ENCODE peak calls at places on chromosomes 3 and 15, in four cellular contexts. One of them, this sample, is unnamed.

GRCh38 chr15:78507831-78508160 is 419 bp downstream of the HYKK start:
- DNase-seq in GM19239: no peak
- DNase-seq in C1 segment of cervical spinal cord: no peak
- DNase-seq in activated CD4-positive, CD25-positive, alpha-beta regulatory T cell: no peak
- DNase-seq in this sample: no peak

GRCh38 chr15:68599560-68600071 is 20.8 kb downstream of the CORO2B start:
- DNase-seq in GM19239: no peak
- DNase-seq in C1 segment of cervical spinal cord: no peak
- DNase-seq in activated CD4-positive, CD25-positive, alpha-beta regulatory T cell: no peak
- DNase-seq in this sample: no peak

GRCh38 chr3:179292440-179292839 is 30.4 kb upstream of the ZNF639 start:
- DNase-seq in GM19239: no peak
- DNase-seq in C1 segment of cervical spinal cord: no peak
- DNase-seq in activated CD4-positive, CD25-positive, alpha-beta regulatory T cell: no peak
- DNase-seq in this sample: no peak

GRCh38 chr15:71149645-71150557 is 34.6 kb downstream of the THSD4 start:
- DNase-seq in GM19239: no peak
- DNase-seq in C1 segment of cervical spinal cord: no peak
- DNase-seq in activated CD4-positive, CD25-positive, alpha-beta regulatory T cell: no peak
- DNase-seq in this sample: no peak

GRCh38 chr3:9794400-9794799 is 1.5 kb downstream of the ARPC4 start:
- DNase-seq in GM19239: no peak
- DNase-seq in C1 segment of cervical spinal cord: no peak
- DNase-seq in activated CD4-positive, CD25-positive, alpha-beta regulatory T cell: no peak
- DNase-seq in this sample: no peak

GRCh38 chr3:33777996-33778395 is 20.4 kb upstream of the PDCD6IP start:
- DNase-seq in GM19239: no peak
- DNase-seq in C1 segment of cervical spinal cord: no peak
- DNase-seq in activated CD4-positive, CD25-positive, alpha-beta regulatory T cell: no peak
- DNase-seq in this sample: no peak

GRCh38 chr15:66780172-66780972 is 78.3 kb downstream of the SMAD6 start:
- DNase-seq in GM19239: no peak
- DNase-seq in C1 segment of cervical spinal cord: no peak
- DNase-seq in activated CD4-positive, CD25-positive, alpha-beta regulatory T cell: no peak
- DNase-seq in this sample: no peak

GRCh38 chr3:101632586-101632985 is 44.3 kb downstream of the ZBTB11 start:
- DNase-seq in GM19239: no peak
- DNase-seq in C1 segment of cervical spinal cord: no peak
- DNase-seq in activated CD4-positive, CD25-positive, alpha-beta regulatory T cell: no peak
- DNase-seq in this sample: no peak

GRCh38 chr15:75921732-75922703 is 18.3 kb downstream of the FBXO22 start:
- DNase-seq in GM19239: no peak
- DNase-seq in C1 segment of cervical spinal cord: no peak
- DNase-seq in activated CD4-positive, CD25-positive, alpha-beta regulatory T cell: no peak
- DNase-seq in this sample: no peak

GRCh38 chr3:171306631-171307030 is 153.6 kb downstream of the TNIK start:
- DNase-seq in GM19239: no peak
- DNase-seq in C1 segment of cervical spinal cord: no peak
- DNase-seq in activated CD4-positive, CD25-positive, alpha-beta regulatory T cell: no peak
- DNase-seq in this sample: peak; percentile 88

GRCh38 chr3:101020616-101021015 is 27.4 kb upstream of the ABI3BP start:
- DNase-seq in GM19239: no peak
- DNase-seq in C1 segment of cervical spinal cord: no peak
- DNase-seq in activated CD4-positive, CD25-positive, alpha-beta regulatory T cell: no peak
- DNase-seq in this sample: no peak

GRCh38 chr3:38548154-38548931 is 52.2 kb downstream of the EXOG start:
- DNase-seq in GM19239: no peak
- DNase-seq in C1 segment of cervical spinal cord: no peak
- DNase-seq in activated CD4-positive, CD25-positive, alpha-beta regulatory T cell: no peak
- DNase-seq in this sample: no peak

GRCh38 chr15:82093774-82094211 is 48.0 kb upstream of the MEX3B start:
- DNase-seq in GM19239: no peak
- DNase-seq in C1 segment of cervical spinal cord: no peak
- DNase-seq in activated CD4-positive, CD25-positive, alpha-beta regulatory T cell: no peak
- DNase-seq in this sample: no peak

GRCh38 chr3:191254098-191254873 is 55.2 kb downstream of the OSTN start:
- DNase-seq in GM19239: no peak
- DNase-seq in C1 segment of cervical spinal cord: no peak
- DNase-seq in activated CD4-positive, CD25-positive, alpha-beta regulatory T cell: no peak
- DNase-seq in this sample: no peak

GRCh38 chr15:90035835-90036220 is 34.7 kb downstream of the ZNF710 start:
- DNase-seq in GM19239: no peak
- DNase-seq in C1 segment of cervical spinal cord: no peak
- DNase-seq in activated CD4-positive, CD25-positive, alpha-beta regulatory T cell: no peak
- DNase-seq in this sample: no peak

GRCh38 chr15:45163508-45163856 is 24.3 kb downstream of the SHF start:
- DNase-seq in GM19239: no peak
- DNase-seq in C1 segment of cervical spinal cord: no peak
- DNase-seq in activated CD4-positive, CD25-positive, alpha-beta regulatory T cell: no peak
- DNase-seq in this sample: no peak

GRCh38 chr3:105614288-105615030 is 247.8 kb downstream of the ALCAM start:
- DNase-seq in GM19239: no peak
- DNase-seq in C1 segment of cervical spinal cord: no peak
- DNase-seq in activated CD4-positive, CD25-positive, alpha-beta regulatory T cell: no peak
- DNase-seq in this sample: no peak

GRCh38 chr3:196793224-196793623 is 53.6 kb downstream of the PAK2 start:
- DNase-seq in GM19239: no peak
- DNase-seq in C1 segment of cervical spinal cord: no peak
- DNase-seq in activated CD4-positive, CD25-positive, alpha-beta regulatory T cell: no peak
- DNase-seq in this sample: no peak

GRCh38 chr15:41727143-41727542 is 47.1 kb upstream of the MAPKBP1 start:
- DNase-seq in GM19239: no peak
- DNase-seq in C1 segment of cervical spinal cord: no peak
- DNase-seq in activated CD4-positive, CD25-positive, alpha-beta regulatory T cell: no peak
- DNase-seq in this sample: no peak

GRCh38 chr3:59968510-59968909 is 918.7 kb upstream of the CFAP20DC start:
- DNase-seq in GM19239: no peak
- DNase-seq in C1 segment of cervical spinal cord: no peak
- DNase-seq in activated CD4-positive, CD25-positive, alpha-beta regulatory T cell: no peak
- DNase-seq in this sample: no peak

GRCh38 chr3:187802928-187803259 is 57.6 kb upstream of the BCL6 start:
- DNase-seq in GM19239: peak; percentile 10
- DNase-seq in C1 segment of cervical spinal cord: no peak
- DNase-seq in activated CD4-positive, CD25-positive, alpha-beta regulatory T cell: peak; percentile 45
- DNase-seq in this sample: no peak

GRCh38 chr3:5202267-5202666 is 14.8 kb downstream of the EDEM1 start:
- DNase-seq in GM19239: no peak
- DNase-seq in C1 segment of cervical spinal cord: no peak
- DNase-seq in activated CD4-positive, CD25-positive, alpha-beta regulatory T cell: no peak
- DNase-seq in this sample: no peak

GRCh38 chr15:51390932-51391432 is 49.5 kb downstream of the GLDN start:
- DNase-seq in GM19239: no peak
- DNase-seq in C1 segment of cervical spinal cord: no peak
- DNase-seq in activated CD4-positive, CD25-positive, alpha-beta regulatory T cell: no peak
- DNase-seq in this sample: no peak

GRCh38 chr15:62344806-62345539 is 179.9 kb upstream of the C2CD4B start:
- DNase-seq in GM19239: peak; percentile 59
- DNase-seq in C1 segment of cervical spinal cord: no peak
- DNase-seq in activated CD4-positive, CD25-positive, alpha-beta regulatory T cell: no peak
- DNase-seq in this sample: no peak

GRCh38 chr3:127546517-127546916 is 44.0 kb downstream of the TPRA1 start:
- DNase-seq in GM19239: no peak
- DNase-seq in C1 segment of cervical spinal cord: no peak
- DNase-seq in activated CD4-positive, CD25-positive, alpha-beta regulatory T cell: no peak
- DNase-seq in this sample: no peak

GRCh38 chr15:43511012-43511885 is 6.2 kb upstream of the MAP1A start:
- DNase-seq in GM19239: no peak
- DNase-seq in C1 segment of cervical spinal cord: no peak
- DNase-seq in activated CD4-positive, CD25-positive, alpha-beta regulatory T cell: no peak
- DNase-seq in this sample: peak; percentile 29

GRCh38 chr15:43524254-43524847 is 6.9 kb downstream of the MAP1A start:
- DNase-seq in GM19239: no peak
- DNase-seq in C1 segment of cervical spinal cord: no peak
- DNase-seq in activated CD4-positive, CD25-positive, alpha-beta regulatory T cell: no peak
- DNase-seq in this sample: no peak

GRCh38 chr3:180000500-180000899 is 36.2 kb downstream of the PEX5L start:
- DNase-seq in GM19239: no peak
- DNase-seq in C1 segment of cervical spinal cord: no peak
- DNase-seq in activated CD4-positive, CD25-positive, alpha-beta regulatory T cell: no peak
- DNase-seq in this sample: no peak

GRCh38 chr3:98977520-98977919 is 76.0 kb upstream of the DCBLD2 start:
- DNase-seq in GM19239: no peak
- DNase-seq in C1 segment of cervical spinal cord: no peak
- DNase-seq in activated CD4-positive, CD25-positive, alpha-beta regulatory T cell: no peak
- DNase-seq in this sample: no peak